ENCODE peak calls at places on chromosomes 3 and 15, in seven cellular contexts. X is hepatocyte; F is CD4-positive, alpha-beta T cell; T is fibroblast of lung; W is psoas muscle; G is GM13977; I is right lobe of liver. H is an unnamed sample.
A peak's percentile ranks its signal among the peaks of the same experiment; 100 is the strongest.

GRCh38 chr15:67834593-67835348 is 5.1 kb downstream of the RNU6-1 start:
- DNase-seq in X (no peak), F (no peak), T (no peak), W (no peak), G (peak; percentile 28), I (no peak), H (no peak)

GRCh38 chr15:68820205-68820588 is 498 bp downstream of the ANP32A start:
- DNase-seq in X (peak; percentile 71), F (peak; percentile 60), T (no peak), W (peak; percentile 48), G (peak; percentile 36), I (peak; percentile 66), H (no peak)

GRCh38 chr3:150699068-150699635 is 4.6 kb downstream of the ERICH6 start:
- DNase-seq in X (no peak), F (no peak), T (peak; percentile 29), W (no peak), G (no peak), I (no peak), H (no peak)

GRCh38 chr3:178384302-178384939 is 151.8 kb upstream of the KCNMB2 start:
- DNase-seq in X (no peak), F (no peak), T (peak; percentile 34), W (no peak), G (no peak), I (no peak), H (no peak)

GRCh38 chr3:8458711-8459110 is 42.9 kb upstream of the LMCD1 start:
- DNase-seq in X (no peak), F (no peak), T (peak; percentile 87), W (peak; percentile 44), G (no peak), I (no peak), H (no peak)

GRCh38 chr3:183537295-183537730 is 18.2 kb downstream of the KLHL6 start:
- DNase-seq in X (no peak), F (no peak), T (no peak), W (peak; percentile 60), G (no peak), I (no peak), H (no peak)

GRCh38 chr15:26665950-26666921 is 106.6 kb downstream of the GABRB3 start:
- DNase-seq in X (peak; percentile 21), F (no peak), T (no peak), W (no peak), G (no peak), I (no peak), H (no peak)

GRCh38 chr15:93362821-93363220 is 273.8 kb upstream of the RGMA start:
- DNase-seq in X (peak; percentile 21), F (no peak), T (no peak), W (no peak), G (no peak), I (no peak), H (no peak)

DNA sequence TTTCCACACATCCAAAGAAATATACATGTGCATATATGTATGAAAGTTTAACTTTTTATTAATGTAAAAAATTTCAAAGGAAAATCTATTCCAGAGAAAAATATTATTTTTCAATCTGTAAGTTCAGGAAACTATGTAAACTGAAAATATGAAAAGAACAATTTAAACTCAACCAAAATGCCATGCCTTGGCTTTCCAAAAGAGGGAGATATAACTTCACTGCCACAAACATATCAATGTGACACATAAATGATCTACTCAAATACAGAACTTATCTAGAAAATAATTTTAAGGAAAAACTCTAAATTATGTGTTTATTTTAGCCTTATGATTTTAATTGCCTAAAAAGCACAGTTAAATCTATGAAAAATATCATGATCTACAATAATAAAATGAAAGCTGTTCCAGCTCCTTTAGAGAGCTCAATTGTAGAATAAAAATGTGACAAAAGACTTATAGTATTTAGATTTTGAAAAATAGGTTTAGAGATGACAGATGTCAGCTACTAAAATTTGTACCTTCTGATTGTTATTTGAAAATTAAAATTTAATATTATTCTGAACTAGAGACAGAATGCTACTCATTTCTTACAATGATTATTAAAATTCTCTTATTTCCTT is 94.8 kb downstream of the GBE1 start:
- DNase-seq in X (no peak), F (no peak), T (peak; percentile 64), W (no peak), G (peak; percentile 40), I (no peak), H (peak; percentile 24)
- TF ChIP-seq CTCF in X (peak; percentile 81), F (peak; percentile 65), T (peak; percentile 79), W (peak; percentile 66), G (peak; percentile 66), I (peak; percentile 78), H (peak; percentile 63)

GRCh38 chr3:69451594-69451993 is 65.7 kb upstream of the FRMD4B start:
- DNase-seq in X (no peak), F (no peak), T (peak; percentile 29), W (no peak), G (no peak), I (no peak), H (no peak)
- TF ChIP-seq CTCF in X (no peak), F (no peak), T (peak; percentile 27), W (peak; percentile 16), G (no peak), I (no peak), H (no peak)

GRCh38 chr15:98806275-98806895 is 158.0 kb downstream of the IGF1R start:
- DNase-seq in X (no peak), F (no peak), T (no peak), W (no peak), G (no peak), I (no peak), H (no peak)

GRCh38 chr15:98804057-98804380 is 155.7 kb downstream of the IGF1R start:
- DNase-seq in X (no peak), F (no peak), T (no peak), W (no peak), G (no peak), I (no peak), H (no peak)

GRCh38 chr15:98807262-98807661 is 158.9 kb downstream of the IGF1R start:
- DNase-seq in X (no peak), F (no peak), T (peak; percentile 91), W (no peak), G (no peak), I (no peak), H (no peak)

GRCh38 chr15:98803228-98804056 is 155.1 kb downstream of the IGF1R start:
- DNase-seq in X (no peak), F (no peak), T (peak; percentile 49), W (no peak), G (no peak), I (no peak), H (no peak)

GRCh38 chr15:98805434-98806274 is 157.3 kb downstream of the IGF1R start:
- DNase-seq in X (peak; percentile 57), F (no peak), T (no peak), W (no peak), G (no peak), I (no peak), H (no peak)
- TF ChIP-seq CTCF in X (peak; percentile 12), F (no peak), T (peak; percentile 32), W (no peak), G (no peak), I (no peak), H (no peak)

GRCh38 chr3:128418900-128419299 is 47.8 kb downstream of the DNAJB8 start:
- DNase-seq in X (no peak), F (no peak), T (no peak), W (no peak), G (no peak), I (no peak), H (no peak)
- TF ChIP-seq CTCF in X (no peak), F (no peak), T (no peak), W (no peak), G (no peak), I (no peak), H (no peak)

GRCh38 chr3:172673210-172673679 is 37.6 kb downstream of the NCEH1 start:
- DNase-seq in X (peak; percentile 71), F (peak; percentile 37), T (peak; percentile 78), W (peak; percentile 62), G (peak; percentile 49), I (peak; percentile 54), H (peak; percentile 50)
- TF ChIP-seq CTCF in X (peak; percentile 68), F (peak; percentile 55), T (peak; percentile 74), W (peak; percentile 63), G (peak; percentile 83), I (peak; percentile 63), H (peak; percentile 81)

DNA sequence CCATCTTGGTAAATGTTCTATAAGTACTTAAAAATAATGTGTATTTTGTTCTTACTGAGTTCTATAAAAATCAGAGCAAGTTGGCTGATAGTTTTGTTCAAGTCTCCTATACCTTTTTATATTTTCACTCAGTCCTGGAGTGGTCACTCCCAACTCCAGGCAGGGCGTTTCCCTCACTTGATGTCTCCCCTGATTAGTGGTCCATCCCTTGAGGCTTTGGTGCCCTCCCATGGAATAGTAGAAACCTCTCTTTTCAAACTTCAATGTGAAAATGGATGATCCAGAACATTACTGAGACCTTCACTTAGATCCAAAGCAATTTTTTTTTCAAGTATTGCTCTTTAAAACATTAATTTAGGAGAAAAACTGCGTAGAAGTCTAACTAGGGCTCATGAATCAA is 25.0 kb upstream of the SCN10A start:
- DNase-seq in X (no peak), F (no peak), T (peak; percentile 30), W (no peak), G (no peak), I (no peak), H (no peak)
- TF ChIP-seq CTCF in X (no peak), F (no peak), T (peak; percentile 23), W (no peak), G (no peak), I (no peak), H (no peak)

GRCh38 chr3:41893977-41894376 is 67.9 kb downstream of the ULK4 start:
- DNase-seq in X (peak; percentile 63), F (no peak), T (peak; percentile 75), W (no peak), G (peak; percentile 39), I (no peak), H (peak; percentile 23)
- TF ChIP-seq CTCF in X (peak; percentile 68), F (peak; percentile 74), T (peak; percentile 46), W (peak; percentile 60), G (peak; percentile 45), I (peak; percentile 55), H (peak; percentile 28)

GRCh38 chr3:16265455-16265786 is 409 bp downstream of the OXNAD1 start:
- DNase-seq in X (no peak), F (no peak), T (no peak), W (no peak), G (no peak), I (no peak), H (no peak)

GRCh38 chr3:16264174-16264707 is 502 bp downstream of the DPH3 start:
- DNase-seq in X (no peak), F (no peak), T (no peak), W (no peak), G (no peak), I (no peak), H (no peak)

GRCh38 chr3:16262195-16262594 is 2.5 kb downstream of the DPH3 start:
- DNase-seq in X (no peak), F (no peak), T (no peak), W (no peak), G (no peak), I (no peak), H (no peak)

GRCh38 chr3:16266714-16267113 is 1.7 kb downstream of the OXNAD1 start:
- DNase-seq in X (no peak), F (no peak), T (no peak), W (no peak), G (no peak), I (no peak), H (no peak)

GRCh38 chr3:16264708-16265454 is at the start of the genes DPH3 and OXNAD1:
- DNase-seq in X (peak; percentile 100), F (peak; percentile 97), T (peak; percentile 100), W (peak; percentile 100), G (peak; percentile 93), I (peak; percentile 100), H (peak; percentile 98)
- TF ChIP-seq CTCF in X (no peak), F (no peak), T (no peak), W (peak; percentile 12), G (no peak), I (no peak), H (no peak)